ENCODE peak calls at places on chromosome 1, in nine cellular contexts. J is progenitor cell of endocrine pancreas; I is uterus; U is heart right ventricle; H is CD4-positive, alpha-beta T cell; R is HFF-Myc; C is fibroblast of mammary gland; Y is psoas muscle; O is WTC11. V is an unnamed sample.

GRCh38 chr1:59752556-59753412 is 62.0 kb upstream of the HOOK1 start:
- DNase-seq in J (no peak), I (no peak), U (no peak), H (no peak), R (no peak), C (no peak), Y (no peak), O (no peak), V (no peak)

GRCh38 chr1:151001592-151001991 is 5.1 kb downstream of the MINDY1 start:
- DNase-seq in J (no peak), I (no peak), U (no peak), H (no peak), R (no peak), C (no peak), Y (no peak), O (no peak), V (no peak)

GRCh38 chr1:93576346-93576745 is 105.3 kb downstream of the BCAR3 start:
- DNase-seq in J (no peak), I (no peak), U (peak), H (no peak), R (peak), C (no peak), Y (no peak), O (no peak), V (no peak)

GRCh38 chr1:192604979-192605620 is 29.5 kb downstream of the RGS1 start:
- DNase-seq in J (no peak), I (no peak), U (no peak), H (no peak), R (no peak), C (no peak), Y (no peak), O (no peak), V (peak)

GRCh38 chr1:97759078-97759477 is 161.8 kb downstream of the DPYD start:
- DNase-seq in J (no peak), I (no peak), U (no peak), H (no peak), R (no peak), C (peak), Y (no peak), O (no peak), V (peak)

GRCh38 chr1:208521534-208521933 is 277.4 kb upstream of the PLXNA2 start:
- DNase-seq in J (no peak), I (no peak), U (no peak), H (no peak), R (no peak), C (no peak), Y (no peak), O (no peak), V (no peak)

GRCh38 chr1:24588573-24588972 is 32.7 kb downstream of the NCMAP start:
- DNase-seq in J (no peak), I (no peak), U (no peak), H (no peak), R (no peak), C (no peak), Y (no peak), O (no peak), V (no peak)

GRCh38 chr1:207868252-207868768 is 42.6 kb downstream of the CD34 start:
- DNase-seq in J (no peak), I (peak), U (peak), H (no peak), R (no peak), C (peak), Y (no peak), O (peak), V (peak)

GRCh38 chr1:69246109-69246508 is 321.6 kb upstream of the LRRC7 start:
- DNase-seq in J (no peak), I (no peak), U (no peak), H (no peak), R (no peak), C (no peak), Y (no peak), O (no peak), V (no peak)

GRCh38 chr1:224502459-224503160 is 68.0 kb upstream of the WDR26 start:
- DNase-seq in J (no peak), I (no peak), U (peak), H (no peak), R (no peak), C (no peak), Y (no peak), O (no peak), V (no peak)

GRCh38 chr1:100130552-100131077 is 2.1 kb downstream of the SASS6 start:
- DNase-seq in J (no peak), I (no peak), U (no peak), H (no peak), R (peak), C (peak), Y (no peak), O (no peak), V (peak)

GRCh38 chr1:64915381-64916274 is 50.7 kb downstream of the JAK1 start:
- DNase-seq in J (peak), I (no peak), U (no peak), H (no peak), R (no peak), C (peak), Y (no peak), O (no peak), V (peak)

GRCh38 chr1:3547055-3548005 is 64.0 kb downstream of the MEGF6 start:
- DNase-seq in J (no peak), I (no peak), U (no peak), H (no peak), R (no peak), C (no peak), Y (no peak), O (peak), V (no peak)

GRCh38 chr1:82920418-82921248 is 1078.3 kb downstream of the TTLL7 start:
- DNase-seq in J (no peak), I (no peak), U (no peak), H (no peak), R (no peak), C (peak), Y (no peak), O (no peak), V (no peak)

GRCh38 chr1:15370781-15371467 is 38.8 kb upstream of the EFHD2 start:
- DNase-seq in J (no peak), I (peak), U (peak), H (no peak), R (no peak), C (no peak), Y (peak), O (no peak), V (no peak)

GRCh38 chr1:94327001-94327685 is 89.8 kb upstream of the ARHGAP29 start:
- DNase-seq in J (no peak), I (peak), U (peak), H (no peak), R (no peak), C (peak), Y (peak), O (peak), V (no peak)

GRCh38 chr1:198563578-198563977 is 23.1 kb upstream of the ATP6V1G3 start:
- DNase-seq in J (no peak), I (no peak), U (no peak), H (no peak), R (no peak), C (peak), Y (no peak), O (no peak), V (peak)

GRCh38 chr1:205504311-205505075 is at the start of gene CDK18:
- DNase-seq in J (peak), I (peak), U (peak), H (peak), R (no peak), C (no peak), Y (peak), O (peak), V (no peak)

GRCh38 chr1:77375541-77375940 is 93.7 kb downstream of the AK5 start:
- DNase-seq in J (no peak), I (no peak), U (no peak), H (no peak), R (no peak), C (no peak), Y (no peak), O (no peak), V (no peak)

GRCh38 chr1:93154898-93155297 is 25.3 kb downstream of the TMED5 start:
- DNase-seq in J (no peak), I (no peak), U (no peak), H (no peak), R (no peak), C (no peak), Y (no peak), O (no peak), V (no peak)

GRCh38 chr1:49346767-49347349 is 570.2 kb upstream of the BEND5 start:
- DNase-seq in J (no peak), I (no peak), U (no peak), H (no peak), R (no peak), C (no peak), Y (no peak), O (no peak), V (no peak)

GRCh38 chr1:6148497-6149241 is 31.5 kb downstream of the CHD5 start:
- DNase-seq in J (peak), I (no peak), U (peak), H (peak), R (no peak), C (peak), Y (peak), O (peak), V (no peak)

GRCh38 chr1:183635112-183635605 is 424 bp downstream of the ARPC5 start:
- DNase-seq in J (peak), I (peak), U (peak), H (no peak), R (no peak), C (no peak), Y (peak), O (peak), V (no peak)

GRCh38 chr1:113677250-113678158 is 81.8 kb downstream of the PHTF1 start:
- DNase-seq in J (no peak), I (no peak), U (no peak), H (no peak), R (peak), C (peak), Y (peak), O (no peak), V (peak)
- TF ChIP-seq CTCF in J (peak), I (peak), U (peak), H (peak), R (peak), C (peak), Y (peak), O (peak), V (peak)

GRCh38 chr1:203625623-203626189 is 926 bp upstream of the ATP2B4 start:
- DNase-seq in J (no peak), I (peak), U (no peak), H (peak), R (no peak), C (peak), Y (no peak), O (no peak), V (no peak)
- TF ChIP-seq CTCF in J (no peak), I (peak), U (no peak), H (peak), R (peak), C (peak), Y (no peak), O (no peak), V (peak)

GRCh38 chr1:245079021-245079609 is 75.7 kb upstream of the KIF26B start:
- DNase-seq in J (no peak), I (no peak), U (no peak), H (no peak), R (no peak), C (peak), Y (no peak), O (no peak), V (peak)
- TF ChIP-seq CTCF in J (peak), I (peak), U (peak), H (peak), R (peak), C (peak), Y (peak), O (no peak), V (peak)

GRCh38 chr1:152349611-152350010 is 10.2 kb downstream of the FLG2 start:
- DNase-seq in J (no peak), I (no peak), U (no peak), H (no peak), R (no peak), C (no peak), Y (no peak), O (no peak), V (no peak)

GRCh38 chr1:152347116-152347728 is 12.6 kb downstream of the FLG2 start:
- DNase-seq in J (no peak), I (no peak), U (no peak), H (peak), R (peak), C (peak), Y (no peak), O (peak), V (peak)

GRCh38 chr1:152344463-152344862 is 15.3 kb downstream of the FLG2 start:
- DNase-seq in J (no peak), I (no peak), U (no peak), H (no peak), R (no peak), C (no peak), Y (no peak), O (no peak), V (no peak)

GRCh38 chr1:152348447-152348846 is 11.4 kb downstream of the FLG2 start:
- DNase-seq in J (no peak), I (no peak), U (no peak), H (no peak), R (no peak), C (peak), Y (no peak), O (no peak), V (no peak)
- TF ChIP-seq CTCF in J (no peak), I (no peak), U (no peak), H (no peak), R (no peak), C (peak), Y (no peak), O (no peak), V (peak)

DNA sequence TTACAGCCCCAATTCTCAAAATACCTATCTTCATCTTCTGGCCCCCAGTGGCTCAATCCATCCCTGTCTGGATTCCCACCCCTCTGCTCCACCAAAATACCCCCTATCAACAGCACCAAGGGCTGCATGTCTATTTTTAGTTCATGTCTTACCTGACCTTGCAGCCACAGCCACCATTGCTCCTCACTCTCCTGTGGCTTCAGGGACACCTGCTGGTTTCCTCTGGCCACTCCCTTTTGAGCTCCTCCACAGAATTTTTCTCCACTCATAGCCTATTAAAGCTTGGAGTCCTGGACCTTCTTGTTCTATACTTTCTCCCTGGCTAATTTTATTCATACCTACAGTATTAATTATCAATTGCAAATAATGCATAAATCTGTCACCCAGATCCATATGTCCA is 125.3 kb upstream of the NGF start:
- DNase-seq in J (no peak), I (no peak), U (no peak), H (no peak), R (no peak), C (no peak), Y (no peak), O (no peak), V (no peak)
- TF ChIP-seq CTCF in J (peak), I (no peak), U (peak), H (no peak), R (peak), C (no peak), Y (no peak), O (no peak), V (peak)

GRCh38 chr1:19356266-19356665 is 44.1 kb downstream of the SLC66A1 start:
- DNase-seq in J (no peak), I (no peak), U (no peak), H (no peak), R (no peak), C (no peak), Y (no peak), O (no peak), V (no peak)

GRCh38 chr1:19352839-19353238 is 40.7 kb downstream of the SLC66A1 start:
- DNase-seq in J (no peak), I (no peak), U (no peak), H (no peak), R (no peak), C (no peak), Y (no peak), O (no peak), V (no peak)

GRCh38 chr1:19351858-19352257 is 39.7 kb downstream of the SLC66A1 start:
- DNase-seq in J (no peak), I (peak), U (no peak), H (no peak), R (no peak), C (no peak), Y (no peak), O (no peak), V (no peak)

GRCh38 chr1:19354531-19354981 is 42.4 kb downstream of the SLC66A1 start:
- DNase-seq in J (no peak), I (no peak), U (no peak), H (no peak), R (no peak), C (no peak), Y (no peak), O (no peak), V (no peak)

DNA sequence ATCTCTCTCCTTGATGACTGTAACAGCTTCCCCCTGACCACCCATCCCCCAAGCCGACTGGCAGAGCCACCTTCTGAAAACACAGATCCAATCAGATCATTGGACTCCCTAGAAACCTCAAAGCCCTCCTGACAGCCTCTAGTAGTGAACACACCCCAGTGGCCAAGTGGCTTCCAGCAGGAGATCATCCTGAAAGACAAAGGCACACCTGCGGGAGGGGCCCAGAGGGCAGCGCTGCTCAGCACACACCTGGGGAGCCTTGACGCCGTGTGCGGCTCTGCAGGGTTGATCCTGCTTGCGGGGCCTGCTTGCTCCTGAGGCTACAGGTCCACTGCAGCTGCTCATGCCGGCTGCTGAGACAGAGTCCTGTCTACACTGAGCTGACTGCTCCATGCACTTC is 41.5 kb downstream of the SLC66A1 start:
- DNase-seq in J (no peak), I (no peak), U (no peak), H (no peak), R (no peak), C (no peak), Y (no peak), O (peak), V (no peak)
- TF ChIP-seq CTCF in J (no peak), I (no peak), U (no peak), H (no peak), R (no peak), C (no peak), Y (no peak), O (no peak), V (no peak)

DNA sequence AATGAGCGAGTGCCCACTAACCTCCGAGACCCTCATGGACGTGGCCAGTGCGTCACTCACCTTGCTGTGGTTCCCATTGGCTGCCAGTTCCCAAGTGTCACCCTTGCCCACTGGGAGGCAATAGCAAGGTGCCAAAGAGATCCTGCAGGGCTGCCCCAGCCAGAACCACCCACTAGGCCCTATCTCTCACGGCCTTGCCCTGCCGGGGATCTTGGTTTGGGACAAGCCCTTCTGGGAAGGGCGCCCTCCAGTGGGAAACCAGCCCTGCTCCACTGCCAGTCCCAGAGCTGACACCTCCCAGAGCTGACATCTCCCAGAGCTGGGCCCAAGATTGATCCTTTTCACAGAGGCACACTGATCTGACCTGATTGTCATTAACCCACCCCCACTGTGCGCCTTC is 2.1 kb upstream of the SELENON start:
- DNase-seq in J (no peak), I (no peak), U (no peak), H (no peak), R (no peak), C (peak), Y (no peak), O (peak), V (peak)
- TF ChIP-seq CTCF in J (peak), I (no peak), U (peak), H (peak), R (peak), C (peak), Y (peak), O (no peak), V (peak)

GRCh38 chr1:36609241-36610027 is 126.7 kb upstream of the CSF3R start:
- DNase-seq in J (peak), I (no peak), U (no peak), H (peak), R (peak), C (peak), Y (no peak), O (peak), V (peak)

GRCh38 chr1:36603461-36603860 is 120.7 kb upstream of the CSF3R start:
- DNase-seq in J (no peak), I (no peak), U (no peak), H (no peak), R (no peak), C (no peak), Y (no peak), O (no peak), V (no peak)

GRCh38 chr1:36608272-36608671 is 125.6 kb upstream of the CSF3R start:
- DNase-seq in J (no peak), I (no peak), U (no peak), H (no peak), R (no peak), C (no peak), Y (no peak), O (no peak), V (no peak)

GRCh38 chr1:36606908-36607651 is 124.4 kb upstream of the CSF3R start:
- DNase-seq in J (no peak), I (no peak), U (no peak), H (no peak), R (no peak), C (no peak), Y (no peak), O (no peak), V (no peak)

GRCh38 chr1:36605942-36606690 is 123.4 kb upstream of the CSF3R start:
- DNase-seq in J (no peak), I (no peak), U (no peak), H (no peak), R (no peak), C (no peak), Y (no peak), O (no peak), V (no peak)
- TF ChIP-seq CTCF in J (no peak), I (no peak), U (no peak), H (no peak), R (no peak), C (no peak), Y (no peak), O (no peak), V (no peak)

GRCh38 chr1:2093055-2093454 is 42.8 kb downstream of the PRKCZ start:
- DNase-seq in J (no peak), I (no peak), U (no peak), H (no peak), R (no peak), C (no peak), Y (no peak), O (no peak), V (no peak)

GRCh38 chr1:2089051-2089450 is 38.8 kb downstream of the PRKCZ start:
- DNase-seq in J (no peak), I (no peak), U (no peak), H (no peak), R (no peak), C (no peak), Y (no peak), O (no peak), V (no peak)

GRCh38 chr1:2090216-2090890 is 40.1 kb downstream of the PRKCZ start:
- DNase-seq in J (no peak), I (no peak), U (no peak), H (no peak), R (no peak), C (no peak), Y (no peak), O (no peak), V (no peak)

GRCh38 chr1:2093636-2094035 is 43.4 kb downstream of the PRKCZ start:
- DNase-seq in J (no peak), I (no peak), U (no peak), H (no peak), R (no peak), C (no peak), Y (no peak), O (no peak), V (no peak)

GRCh38 chr1:2091611-2092604 is 41.7 kb downstream of the PRKCZ start:
- DNase-seq in J (peak), I (no peak), U (peak), H (peak), R (no peak), C (peak), Y (no peak), O (peak), V (no peak)
- TF ChIP-seq CTCF in J (peak), I (no peak), U (peak), H (peak), R (peak), C (peak), Y (peak), O (no peak), V (peak)

DNA sequence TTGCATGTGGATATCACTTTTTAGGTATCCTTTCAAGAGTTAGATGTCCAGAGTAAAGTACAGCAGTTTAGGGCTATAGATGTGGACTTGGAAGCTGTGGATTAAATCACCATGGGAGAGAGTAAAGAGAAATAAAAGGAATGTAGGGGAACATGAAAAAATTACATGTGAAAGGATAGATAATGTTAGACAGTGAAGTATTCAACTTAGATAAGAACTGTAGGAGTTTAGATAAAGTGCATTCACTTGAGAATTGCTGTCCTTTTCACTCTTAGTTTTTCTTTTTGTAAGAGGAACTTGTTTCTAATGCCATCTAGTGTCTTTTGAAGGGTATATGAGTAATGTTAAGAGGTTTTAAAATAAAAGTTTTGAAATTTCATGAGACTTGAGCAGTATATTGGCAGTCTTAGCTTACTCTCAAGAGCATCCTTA is 40.1 kb downstream of the MAST2 start:
- DNase-seq in J (no peak), I (no peak), U (no peak), H (no peak), R (no peak), C (peak), Y (no peak), O (no peak), V (no peak)
- TF ChIP-seq CTCF in J (no peak), I (peak), U (no peak), H (no peak), R (no peak), C (peak), Y (peak), O (no peak), V (peak)